ENCODE peak calls at places on chromosome 19, in four cellular contexts. A is SK-N-SH, F is A549, O is tibial nerve. J is an unnamed sample. For H3K9me3, the result is how much of the 10 kb centered on the place peaks cover.

GRCh38 chr19:30091456-30091855 is 149.4 kb downstream of the URI1 start:
- DNase-seq in A (no peak), F (no peak), O (no peak), J (no peak)

GRCh38 chr19:55091955-55092354 is 16.3 kb downstream of the EPS8L1 start:
- DNase-seq in A (peak), F (no peak), O (no peak), J (no peak)

GRCh38 chr19:46303702-46304397 is 7.0 kb downstream of the HIF3A start:
- DNase-seq in A (peak), O (peak), F (peak), J (peak)

GRCh38 chr19:16338470-16339360 is 14.1 kb downstream of the KLF2 start:
- DNase-seq in O (no peak), F (peak), A (no peak), J (no peak)

GRCh38 chr19:48481846-48482639 is 12.9 kb downstream of the CYTH2 start:
- DNase-seq in O (no peak), A (no peak), F (no peak), J (no peak)

GRCh38 chr19:7819337-7819736 is 10.7 kb upstream of the EVI5L start:
- DNase-seq in O (no peak), A (no peak), F (no peak), J (no peak)

GRCh38 chr19:56142087-56142787 is 1.1 kb downstream of the ZNF444 start:
- DNase-seq in A (no peak), F (no peak), O (no peak), J (peak)

GRCh38 chr19:13118424-13119193 is 545 bp downstream of the NACC1 start:
- DNase-seq in A (peak), O (no peak), F (peak), J (peak)

GRCh38 chr19:15672580-15673175 is at the start of gene CYP4F12:
- DNase-seq in A (no peak), O (peak), F (peak), J (peak)

GRCh38 chr19:10430505-10431253 is 10.3 kb downstream of the PDE4A start:
- DNase-seq in O (no peak), A (peak), F (no peak), J (peak)

GRCh38 chr19:48509467-48510194 is 2.0 kb downstream of the LMTK3 start:
- DNase-seq in O (no peak), F (peak), A (no peak), J (no peak)

GRCh38 chr19:47352095-47352494 is 3.0 kb downstream of the DHX34 start:
- DNase-seq in A (peak), O (no peak), F (peak), J (no peak)

GRCh38 chr19:42335374-42335936 is 10.0 kb downstream of the MEGF8 start:
- DNase-seq in O (no peak), A (no peak), F (no peak), J (no peak)

GRCh38 chr19:29084266-29084665 is 128.7 kb downstream of the UQCRFS1 start:
- DNase-seq in A (peak), O (no peak), F (peak), J (no peak)

GRCh38 chr19:17125052-17125727 is 49.6 kb downstream of the MYO9B start:
- DNase-seq in F (no peak), O (no peak), A (no peak), J (no peak)

GRCh38 chr19:45883881-45884681 is 1.9 kb downstream of the IRF2BP1 start:
- DNase-seq in A (peak), F (no peak), O (no peak), J (peak)

GRCh38 chr19:12665646-12666304 is 767 bp downstream of the MAN2B1 start:
- DNase-seq in O (no peak), F (no peak), A (no peak), J (no peak)

GRCh38 chr19:54469496-54469934 is 3.6 kb downstream of the CDC42EP5 start:
- DNase-seq in F (no peak), O (no peak), A (no peak), J (peak)

DNA sequence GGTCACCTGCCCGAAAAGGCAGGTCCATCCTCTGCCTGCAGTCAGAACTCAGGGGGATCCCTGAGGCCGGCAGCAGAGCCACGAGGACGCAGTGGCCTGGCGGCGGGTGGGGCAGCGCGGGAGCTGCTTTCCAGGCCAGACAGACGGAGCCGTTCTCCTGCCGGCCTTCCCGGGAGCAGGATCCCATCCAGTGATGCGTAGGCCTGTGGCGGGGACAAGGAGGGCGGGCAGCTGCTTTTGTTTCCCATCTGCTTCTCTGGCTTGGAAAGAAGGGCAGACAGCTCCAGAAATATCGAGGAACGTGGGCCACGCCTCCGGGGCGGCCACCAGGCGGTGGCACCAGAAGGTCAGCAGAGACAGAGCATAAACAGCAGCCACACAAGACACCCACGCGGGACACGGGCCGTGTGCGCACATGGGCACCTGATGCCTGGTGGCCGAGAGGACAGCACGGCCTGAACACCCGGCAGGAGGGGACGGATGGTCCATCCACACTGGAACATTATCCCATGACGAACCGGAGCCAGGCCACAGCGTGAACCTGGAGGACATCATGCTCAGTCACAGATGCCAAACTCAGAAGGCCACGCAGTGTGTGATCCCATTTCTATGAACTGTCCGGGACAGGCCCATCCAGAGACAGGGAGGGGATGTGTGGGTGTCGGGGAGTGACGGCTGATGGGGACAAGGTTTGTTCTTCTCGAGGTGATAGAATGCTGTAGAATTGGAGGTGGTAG is 13.9 kb upstream of the MKNK2 start:
- DNase-seq in F (no peak), O (no peak), A (no peak), J (no peak)
- TF ChIP-seq EP300 in F (no peak), O (peak), A (no peak), J (peak)

DNA sequence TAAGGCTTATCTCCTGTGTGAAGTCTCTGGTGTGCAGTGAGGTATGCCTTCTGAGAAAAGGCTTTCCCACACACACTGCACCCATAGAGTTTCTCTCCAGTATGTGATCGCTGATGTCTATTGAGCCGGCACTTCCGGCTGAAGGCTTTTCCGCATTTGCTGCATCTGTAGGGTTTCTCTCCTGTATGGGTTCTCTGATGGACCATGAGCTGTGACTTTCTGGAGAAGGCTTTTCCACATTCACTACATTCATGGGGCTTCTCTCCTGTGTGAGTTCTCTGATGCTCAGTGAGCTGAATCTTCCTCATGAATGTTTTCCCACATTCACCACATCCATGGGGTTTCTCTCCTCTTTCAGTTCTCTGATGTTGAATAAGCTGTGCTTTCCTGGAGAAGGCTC is 14.7 kb downstream of the ZNF577 start:
- DNase-seq in F (no peak), A (no peak), O (no peak), J (no peak)
- H3K9me3 ChIP-seq in F (half or more), A (under half), O (half or more), J (half or more)

GRCh38 chr19:35587326-35587725 is 1.4 kb downstream of the PMIS2 start:
- DNase-seq in O (no peak), F (no peak), A (no peak), J (no peak)
- H3K4me3 ChIP-seq in O (no peak), F (no peak), A (no peak), J (no peak)

GRCh38 chr19:853014-853553 is 981 bp downstream of the ELANE start:
- DNase-seq in O (no peak), F (no peak), A (no peak), J (no peak)

GRCh38 chr19:852136-853013 is at the start of gene ELANE:
- DNase-seq in F (no peak), A (no peak), O (no peak), J (no peak)

GRCh38 chr19:848457-848921 is 3.6 kb upstream of the ELANE start:
- DNase-seq in F (no peak), O (no peak), A (no peak), J (no peak)

GRCh38 chr19:850979-851335 is 1.1 kb upstream of the ELANE start:
- DNase-seq in F (no peak), O (no peak), A (no peak), J (no peak)

GRCh38 chr19:850221-850978 is 1.7 kb upstream of the ELANE start:
- DNase-seq in A (peak), F (peak), O (peak), J (peak)
- TF ChIP-seq EP300 in A (peak), F (no peak), O (no peak), J (peak)

J was measured in stomach.